ENCODE peak calls at places on chromosomes 7 and 10, in eight cellular contexts. G is activated CD4-positive, alpha-beta T cell treated with anti-CD3 and anti-CD28 coated beads, Interleukin-2, amount 50 U/mL, for 1 hour; A is activated CD8-positive, alpha-beta memory T cell treated with anti-CD3 and anti-CD28 coated beads for 1 hour; Z is LoVo; U is stimulated activated CD4-positive, alpha-beta T cell treated with anti-CD3 and anti-CD28 coated beads, TNF-alpha, amount 100 ng/mL, for 48 hours; X is endodermal cell; K is stromal cell of bone marrow; M is RWPE1. O is an unnamed sample.

GRCh38 chr7:18566829-18567228 is 71.3 kb downstream of the HDAC9 start:
- DNase-seq in K (no peak), A (no peak), G (no peak), Z (no peak), U (no peak), X (no peak), M (no peak), O (no peak)

GRCh38 chr10:43262043-43262901 is 4.6 kb downstream of the RASGEF1A start:
- DNase-seq in X (peak; percentile 65), M (no peak), K (no peak), A (no peak), Z (no peak), G (no peak), U (no peak), O (no peak)

GRCh38 chr7:77354914-77355313 is 61.2 kb downstream of the GSAP start:
- DNase-seq in G (no peak), X (no peak), K (no peak), U (no peak), Z (no peak), M (no peak), A (no peak), O (no peak)

GRCh38 chr7:120060283-120060682 is 212.7 kb upstream of the KCND2 start:
- DNase-seq in A (no peak), Z (no peak), X (no peak), M (no peak), G (no peak), K (peak; percentile 54), U (no peak), O (no peak)

GRCh38 chr7:95907337-95907736 is 135.0 kb downstream of the DYNC1I1 start:
- DNase-seq in Z (no peak), K (no peak), X (no peak), A (no peak), M (no peak), U (no peak), G (no peak), O (no peak)

GRCh38 chr7:107530749-107531148 is 33.0 kb downstream of the COG5 start:
- DNase-seq in U (no peak), K (no peak), G (no peak), Z (no peak), A (no peak), M (no peak), X (no peak), O (peak; percentile 89)

GRCh38 chr10:97116534-97117162 is 69.1 kb downstream of the SLIT1 start:
- DNase-seq in M (no peak), X (no peak), Z (no peak), U (no peak), K (no peak), G (no peak), A (no peak), O (no peak)

GRCh38 chr10:4691776-4692175 is 134.2 kb upstream of the AKR1E2 start:
- DNase-seq in G (no peak), A (no peak), Z (peak; percentile 51), U (no peak), X (no peak), M (peak; percentile 50), K (no peak), O (no peak)

O was measured in SK-MEL-5.